ENCODE peak calls at places on chromosomes 2 and 18, in six cellular contexts. K, S, U, B, Q and W are unnamed samples.

GRCh38 chr2:227536445-227536844 is 62.2 kb upstream of the SCYGR2 start:
- DNase-seq in K (peak; percentile 24), S (no peak), U (no peak), B (peak; percentile 60), Q (no peak), W (peak; percentile 61)

GRCh38 chr2:11872247-11872947 is 126.0 kb downstream of the LPIN1 start:
- DNase-seq in K (no peak), S (no peak), U (no peak), B (peak; percentile 1), Q (no peak), W (no peak)

GRCh38 chr2:157024129-157024528 is 233.4 kb upstream of the GALNT5 start:
- DNase-seq in K (no peak), S (no peak), U (no peak), B (no peak), Q (no peak), W (no peak)

GRCh38 chr2:159773876-159774275 is 24.1 kb downstream of the CD302 start:
- DNase-seq in K (no peak), S (no peak), U (no peak), B (no peak), Q (no peak), W (no peak)

GRCh38 chr2:239278941-239279365 is 121.9 kb downstream of the HDAC4 start:
- DNase-seq in K (no peak), S (no peak), U (no peak), B (peak; percentile 3), Q (no peak), W (no peak)

GRCh38 chr18:4101009-4101408 is 354.1 kb downstream of the DLGAP1 start:
- DNase-seq in K (no peak), S (no peak), U (no peak), B (no peak), Q (no peak), W (no peak)

GRCh38 chr2:202090530-202090929 is 17.5 kb downstream of the KIAA2012 start:
- DNase-seq in K (no peak), S (no peak), U (no peak), B (peak; percentile 47), Q (no peak), W (no peak)

GRCh38 chr2:10900216-10901109 is 11.3 kb upstream of the KCNF1 start:
- DNase-seq in K (no peak), S (no peak), U (peak; percentile 15), B (peak; percentile 8), Q (no peak), W (no peak)

GRCh38 chr18:22485808-22486244 is 68.1 kb upstream of the CTAGE1 start:
- DNase-seq in K (no peak), S (no peak), U (no peak), B (no peak), Q (no peak), W (no peak)

GRCh38 chr2:240933048-240933965 is 27.2 kb downstream of the CROCC2 start:
- DNase-seq in K (no peak), S (peak; percentile 60), U (no peak), B (no peak), Q (no peak), W (no peak)

GRCh38 chr2:28160986-28161425 is 231.7 kb upstream of the FOSL2 start:
- DNase-seq in K (no peak), S (no peak), U (peak; percentile 34), B (no peak), Q (peak; percentile 88), W (no peak)

GRCh38 chr2:209984291-209984690 is 18.1 kb upstream of the RPE start:
- DNase-seq in K (no peak), S (no peak), U (no peak), B (no peak), Q (no peak), W (no peak)

GRCh38 chr2:11842324-11842723 is 95.9 kb downstream of the LPIN1 start:
- DNase-seq in K (no peak), S (no peak), U (no peak), B (peak; percentile 8), Q (no peak), W (peak; percentile 41)

GRCh38 chr2:145595296-145595695 is 1075.4 kb upstream of the ZEB2 start:
- DNase-seq in K (no peak), S (no peak), U (no peak), B (no peak), Q (peak; percentile 18), W (no peak)

GRCh38 chr2:214649440-214650205 is 159.9 kb downstream of the BARD1 start:
- DNase-seq in K (no peak), S (no peak), U (no peak), B (no peak), Q (peak; percentile 14), W (no peak)

GRCh38 chr2:16643099-16643498 is 22.5 kb downstream of the CYRIA start:
- DNase-seq in K (no peak), S (no peak), U (no peak), B (no peak), Q (no peak), W (no peak)

GRCh38 chr2:25546852-25547251 is 126.5 kb downstream of the DTNB start:
- DNase-seq in K (no peak), S (no peak), U (no peak), B (no peak), Q (no peak), W (no peak)

GRCh38 chr2:130913891-130914290 is 77.2 kb downstream of the ARHGEF4 start:
- DNase-seq in K (no peak), S (no peak), U (no peak), B (no peak), Q (no peak), W (no peak)

GRCh38 chr2:11611251-11611650 is 58.7 kb downstream of the NTSR2 start:
- DNase-seq in K (no peak), S (no peak), U (no peak), B (no peak), Q (no peak), W (no peak)

GRCh38 chr2:56615750-56616149 is 432.0 kb downstream of the CCDC85A start:
- DNase-seq in K (no peak), S (no peak), U (no peak), B (no peak), Q (no peak), W (no peak)

GRCh38 chr2:26245810-26246209 is 1.1 kb downstream of the HADHB start:
- DNase-seq in K (no peak), S (no peak), U (peak; percentile 6), B (no peak), Q (no peak), W (no peak)

GRCh38 chr2:217790195-217790594 is 212.6 kb downstream of the TNS1 start:
- DNase-seq in K (no peak), S (no peak), U (no peak), B (no peak), Q (no peak), W (no peak)

GRCh38 chr18:6022840-6023239 is 127.5 kb upstream of the TMEM200C start:
- DNase-seq in K (no peak), S (no peak), U (no peak), B (peak; percentile 84), Q (peak; percentile 5), W (no peak)

GRCh38 chr2:43102366-43103092 is 123.9 kb downstream of the ZFP36L2 start:
- DNase-seq in K (peak; percentile 63), S (no peak), U (no peak), B (no peak), Q (no peak), W (peak; percentile 54)

GRCh38 chr2:161141033-161141432 is 19.2 kb upstream of the TANK start:
- DNase-seq in K (no peak), S (no peak), U (no peak), B (no peak), Q (no peak), W (no peak)

GRCh38 chr2:69013123-69013836 is at the start of gene ANTXR1:
- DNase-seq in K (peak; percentile 31), S (no peak), U (no peak), B (peak; percentile 69), Q (no peak), W (peak; percentile 64)

GRCh38 chr18:40692871-40693270 is 1262.2 kb upstream of the PIK3C3 start:
- DNase-seq in K (no peak), S (no peak), U (no peak), B (no peak), Q (no peak), W (no peak)

GRCh38 chr2:72579595-72580180 is 246.1 kb downstream of the EXOC6B start:
- DNase-seq in K (peak; percentile 53), S (no peak), U (peak; percentile 69), B (peak; percentile 53), Q (peak; percentile 12), W (peak; percentile 44)

GRCh38 chr2:183541766-183542165 is 417.5 kb downstream of the NUP35 start:
- DNase-seq in K (no peak), S (peak; percentile 34), U (peak; percentile 38), B (no peak), Q (peak; percentile 52), W (no peak)

GRCh38 chr2:221671515-221671914 is 99.4 kb upstream of the EPHA4 start:
- DNase-seq in K (no peak), S (no peak), U (no peak), B (no peak), Q (no peak), W (no peak)

GRCh38 chr2:68755071-68755470 is 20.5 kb downstream of the ARHGAP25 start:
- DNase-seq in K (no peak), S (no peak), U (no peak), B (no peak), Q (no peak), W (no peak)

GRCh38 chr2:237440819-237441281 is 26.9 kb upstream of the COL6A3 start:
- DNase-seq in K (no peak), S (no peak), U (no peak), B (no peak), Q (no peak), W (no peak)

GRCh38 chr2:231666171-231667095 is 41.9 kb upstream of the PTMA start:
- DNase-seq in K (peak; percentile 97), S (peak; percentile 75), U (peak; percentile 95), B (peak; percentile 96), Q (peak; percentile 86), W (peak; percentile 97)

GRCh38 chr2:19021100-19021476 is 337.3 kb downstream of the OSR1 start:
- DNase-seq in K (no peak), S (no peak), U (peak; percentile 18), B (no peak), Q (peak; percentile 39), W (no peak)

GRCh38 chr18:75377258-75377657 is 50.2 kb downstream of the SMIM21 start:
- DNase-seq in K (no peak), S (no peak), U (no peak), B (no peak), Q (no peak), W (no peak)

GRCh38 chr2:172859821-172860707 is 124.4 kb downstream of the RAPGEF4 start:
- DNase-seq in K (peak; percentile 61), S (no peak), U (no peak), B (peak; percentile 81), Q (no peak), W (peak; percentile 31)